ENCODE peak calls at places on chromosome 3, in seven cellular contexts. W is AG09309, Y is astrocyte of the cerebellum, I is psoas muscle, Z is fibroblast of lung, H is tibial artery, Q is thoracic aorta. P is an unnamed sample.

GRCh38 chr3:111338059-111338698 is 203.8 kb upstream of the CD96 start:
- DNase-seq in W (peak), Y (peak), I (no peak), Z (peak), H (no peak), Q (no peak), P (peak)

GRCh38 chr3:152298393-152299242 is 29.9 kb downstream of the MBNL1 start:
- DNase-seq in W (peak), Y (peak), I (peak), Z (peak), H (peak), Q (no peak), P (peak)

GRCh38 chr3:89113887-89114840 is 6.7 kb downstream of the EPHA3 start:
- DNase-seq in W (peak), Y (peak), I (peak), Z (peak), H (peak), Q (no peak), P (peak)

GRCh38 chr3:69888946-69889315 is 110.6 kb upstream of the SAMMSON start:
- DNase-seq in W (no peak), Y (no peak), I (no peak), Z (no peak), H (no peak), Q (no peak), P (no peak)

GRCh38 chr3:55434789-55435188 is 52.3 kb downstream of the WNT5A start:
- DNase-seq in W (no peak), Y (no peak), I (no peak), Z (no peak), H (no peak), Q (no peak), P (no peak)

GRCh38 chr3:72100062-72100511 is 315.1 kb upstream of the PROK2 start:
- DNase-seq in W (no peak), Y (no peak), I (no peak), Z (no peak), H (no peak), Q (no peak), P (no peak)

GRCh38 chr3:66468016-66468735 is 32.6 kb downstream of the LRIG1 start:
- DNase-seq in W (peak), Y (no peak), I (no peak), Z (peak), H (no peak), Q (no peak), P (no peak)

GRCh38 chr3:194046995-194047681 is 88.8 kb upstream of the HES1 start:
- DNase-seq in W (no peak), Y (no peak), I (peak), Z (no peak), H (peak), Q (no peak), P (no peak)

GRCh38 chr3:128907706-128908445 is 28.5 kb downstream of the ACAD9 start:
- DNase-seq in W (no peak), Y (no peak), I (no peak), Z (no peak), H (no peak), Q (no peak), P (no peak)

GRCh38 chr3:46369675-46370132 is 1.0 kb upstream of the CCR5 start:
- DNase-seq in W (no peak), Y (no peak), I (no peak), Z (no peak), H (no peak), Q (no peak), P (no peak)

GRCh38 chr3:192802957-192803899 is 75.9 kb upstream of the FGF12 start:
- DNase-seq in W (peak), Y (peak), I (no peak), Z (peak), H (no peak), Q (no peak), P (no peak)

GRCh38 chr3:189170559-189170958 is 1.2 kb upstream of the TPRG1 start:
- DNase-seq in W (no peak), Y (no peak), I (no peak), Z (peak), H (no peak), Q (no peak), P (no peak)

GRCh38 chr3:48180530-48181253 is 7.5 kb downstream of the CDC25A start:
- DNase-seq in W (no peak), Y (no peak), I (no peak), Z (no peak), H (no peak), Q (no peak), P (no peak)

GRCh38 chr3:126962756-126963155 is 20.2 kb upstream of the PLXNA1 start:
- DNase-seq in W (no peak), Y (no peak), I (no peak), Z (no peak), H (no peak), Q (no peak), P (no peak)
- H3K4me3 ChIP-seq in W (no peak), Y (no peak), I (no peak), Z (no peak), H (no peak), Q (no peak), P (no peak)

DNA sequence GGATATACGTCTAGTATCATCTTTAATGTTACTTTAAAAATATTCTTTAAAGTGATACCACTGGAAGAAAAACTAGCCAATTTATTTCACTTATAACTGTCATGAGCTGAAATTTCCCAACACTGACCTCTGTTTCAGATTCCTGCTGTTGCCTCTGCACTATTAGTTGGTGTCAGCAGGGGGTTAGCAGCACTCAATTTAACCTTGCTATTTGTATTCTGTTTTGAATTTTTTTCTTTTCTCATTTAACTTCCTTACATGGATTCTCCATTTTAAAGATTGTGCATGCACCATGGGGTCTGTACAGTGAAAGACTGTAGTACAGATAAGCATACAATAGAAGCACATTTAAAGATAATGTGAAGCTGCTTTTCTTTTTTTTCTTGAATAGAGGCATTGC is 169.2 kb downstream of the UBE2E2 start:
- DNase-seq in W (no peak), Y (no peak), I (no peak), Z (no peak), H (no peak), Q (no peak), P (no peak)
- TF ChIP-seq CTCF in W (peak), Y (no peak), I (no peak), Z (no peak), H (no peak), Q (no peak), P (no peak)

DNA sequence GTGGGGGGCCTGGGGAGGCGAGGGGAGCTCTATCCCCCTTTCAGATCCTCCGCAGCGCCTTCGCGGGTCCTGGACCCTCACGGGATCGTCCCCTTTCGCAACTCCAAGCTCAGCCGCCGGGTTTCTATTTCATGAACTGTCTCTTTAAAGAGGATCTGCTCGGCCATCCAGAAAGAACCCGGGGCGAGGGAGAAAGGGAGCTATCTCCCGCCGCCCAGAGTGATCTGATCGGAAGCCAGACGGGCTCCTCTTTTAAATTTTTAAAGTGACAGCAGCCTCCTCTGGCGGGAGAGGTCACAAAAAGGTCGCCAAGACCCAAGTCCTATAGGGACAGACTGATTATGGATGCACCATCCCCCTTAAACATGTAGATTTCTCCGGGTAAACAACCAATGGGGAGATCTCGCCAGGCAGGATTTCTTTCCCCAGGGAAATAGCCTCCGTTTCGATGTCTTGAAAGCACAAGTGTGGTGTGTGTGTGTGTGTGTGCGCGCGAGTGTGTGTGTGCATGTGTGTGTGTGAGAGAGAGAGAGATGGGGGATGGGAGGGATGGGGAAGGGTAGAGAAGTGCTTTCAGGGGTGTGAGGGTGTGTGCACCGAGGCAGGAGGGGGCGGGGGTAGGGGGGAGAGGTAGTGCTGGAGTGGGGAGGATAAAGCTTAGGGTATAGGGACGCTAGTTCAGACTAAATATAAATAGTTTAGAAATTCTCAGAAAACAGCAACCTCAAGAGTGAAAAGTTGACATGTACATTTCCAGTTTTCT is 516.1 kb downstream of the MECOM start:
- DNase-seq in W (no peak), Y (peak), I (peak), Z (peak), H (peak), Q (no peak), P (no peak)
- H3K4me3 ChIP-seq in W (peak), Y (peak), I (peak), Z (peak), H (peak), Q (peak), P (peak)

GRCh38 chr3:82053236-82053635 is 291.8 kb upstream of the GBE1 start:
- DNase-seq in W (no peak), Y (no peak), I (no peak), Z (no peak), H (no peak), Q (no peak), P (no peak)

GRCh38 chr3:82055792-82056191 is 294.3 kb upstream of the GBE1 start:
- DNase-seq in W (no peak), Y (peak), I (no peak), Z (peak), H (no peak), Q (no peak), P (no peak)

GRCh38 chr3:82054849-82055248 is 293.4 kb upstream of the GBE1 start:
- DNase-seq in W (no peak), Y (no peak), I (no peak), Z (peak), H (no peak), Q (no peak), P (no peak)

DNA sequence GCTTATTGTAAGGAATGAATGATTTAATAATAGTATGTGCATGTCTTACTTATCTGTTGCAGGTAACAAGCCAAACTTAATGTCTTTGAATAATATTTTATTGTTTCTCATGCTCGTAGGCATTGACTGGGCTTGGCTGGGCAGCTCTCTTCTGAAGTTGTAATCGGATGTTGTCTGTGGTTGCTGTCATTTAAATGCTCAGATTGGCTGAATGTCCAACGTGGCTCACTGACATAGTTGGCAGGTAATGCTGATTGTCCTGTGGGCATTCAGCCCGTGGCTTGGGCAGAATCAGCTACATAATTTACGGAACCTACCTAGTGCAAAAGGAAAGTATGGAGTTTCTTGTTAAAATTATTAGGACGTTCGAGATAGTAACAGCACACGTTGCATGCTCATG is 297.4 kb upstream of the GBE1 start:
- DNase-seq in W (no peak), Y (no peak), I (no peak), Z (no peak), H (no peak), Q (no peak), P (no peak)
- TF ChIP-seq CTCF in W (no peak), Y (no peak), I (no peak), Z (no peak), H (no peak), Q (no peak), P (no peak)

GRCh38 chr3:99931059-99931458 is 113.4 kb downstream of the CMSS1 start:
- DNase-seq in W (no peak), Y (no peak), I (no peak), Z (no peak), H (no peak), Q (no peak), P (no peak)

GRCh38 chr3:99925584-99925983 is 107.9 kb downstream of the CMSS1 start:
- DNase-seq in W (no peak), Y (peak), I (no peak), Z (peak), H (peak), Q (peak), P (peak)

GRCh38 chr3:99929409-99930139 is 111.9 kb downstream of the CMSS1 start:
- DNase-seq in W (no peak), Y (peak), I (peak), Z (peak), H (peak), Q (no peak), P (no peak)

GRCh38 chr3:99928758-99929408 is 111.2 kb downstream of the CMSS1 start:
- DNase-seq in W (no peak), Y (no peak), I (no peak), Z (no peak), H (no peak), Q (no peak), P (no peak)

GRCh38 chr3:99927651-99928390 is 110.2 kb downstream of the CMSS1 start:
- DNase-seq in W (no peak), Y (no peak), I (no peak), Z (no peak), H (no peak), Q (no peak), P (no peak)
- H3K4me3 ChIP-seq in W (no peak), Y (no peak), I (no peak), Z (no peak), H (no peak), Q (no peak), P (no peak)

P was measured in HFF-Myc.